ENCODE peak calls at places on chromosomes 12 and 14, in five cellular contexts. F is Peyer's patch, H is prostate gland, S is A549, G is K562. A is an unnamed sample. For H3K4me1, the result is how much of the 10 kb centered on the place peaks cover.

GRCh38 chr12:18747960-18748359 is 10.0 kb downstream of the CAPZA3 start:
- DNase-seq in F (no peak), H (no peak), S (no peak), G (no peak), A (no peak)

GRCh38 chr14:77007339-77007974 is 21.1 kb downstream of the IRF2BPL start:
- DNase-seq in F (no peak), H (peak), S (no peak), G (no peak), A (peak)

GRCh38 chr12:113577464-113578121 is 105.9 kb upstream of the LHX5 start:
- DNase-seq in F (no peak), H (no peak), S (no peak), G (no peak), A (no peak)

GRCh38 chr12:32947203-32947795 is 50.7 kb upstream of the PKP2 start:
- DNase-seq in F (no peak), H (no peak), S (peak), G (peak), A (no peak)

GRCh38 chr12:1217191-1217949 is 226.3 kb downstream of the ERC1 start:
- DNase-seq in F (no peak), H (peak), S (no peak), G (no peak), A (no peak)

GRCh38 chr12:55051197-55051920 is 31.6 kb downstream of the NEUROD4 start:
- DNase-seq in F (no peak), H (no peak), S (no peak), G (no peak), A (no peak)

GRCh38 chr14:90970167-90970600 is 90.3 kb downstream of the RPS6KA5 start:
- DNase-seq in F (no peak), H (no peak), S (no peak), G (peak), A (no peak)

GRCh38 chr12:88816201-88816600 is 235.9 kb upstream of the KITLG start:
- DNase-seq in F (no peak), H (no peak), S (no peak), G (no peak), A (no peak)

GRCh38 chr14:50013198-50013918 is 103.0 kb downstream of the VCPKMT start:
- DNase-seq in F (no peak), H (peak), S (no peak), G (no peak), A (no peak)

GRCh38 chr14:91415794-91416743 is 1.6 kb downstream of the CCDC88C start:
- DNase-seq in F (no peak), H (peak), S (no peak), G (peak), A (no peak)

GRCh38 chr12:124494751-124495129 is 72.7 kb downstream of the NCOR2 start:
- DNase-seq in F (no peak), H (no peak), S (no peak), G (no peak), A (no peak)

GRCh38 chr12:124497039-124497438 is 70.4 kb downstream of the NCOR2 start:
- DNase-seq in F (no peak), H (no peak), S (no peak), G (no peak), A (no peak)

GRCh38 chr12:124496584-124496983 is 70.8 kb downstream of the NCOR2 start:
- DNase-seq in F (no peak), H (no peak), S (peak), G (peak), A (no peak)

GRCh38 chr12:124493809-124494750 is 73.3 kb downstream of the NCOR2 start:
- DNase-seq in F (no peak), H (no peak), S (no peak), G (peak), A (no peak)

DNA sequence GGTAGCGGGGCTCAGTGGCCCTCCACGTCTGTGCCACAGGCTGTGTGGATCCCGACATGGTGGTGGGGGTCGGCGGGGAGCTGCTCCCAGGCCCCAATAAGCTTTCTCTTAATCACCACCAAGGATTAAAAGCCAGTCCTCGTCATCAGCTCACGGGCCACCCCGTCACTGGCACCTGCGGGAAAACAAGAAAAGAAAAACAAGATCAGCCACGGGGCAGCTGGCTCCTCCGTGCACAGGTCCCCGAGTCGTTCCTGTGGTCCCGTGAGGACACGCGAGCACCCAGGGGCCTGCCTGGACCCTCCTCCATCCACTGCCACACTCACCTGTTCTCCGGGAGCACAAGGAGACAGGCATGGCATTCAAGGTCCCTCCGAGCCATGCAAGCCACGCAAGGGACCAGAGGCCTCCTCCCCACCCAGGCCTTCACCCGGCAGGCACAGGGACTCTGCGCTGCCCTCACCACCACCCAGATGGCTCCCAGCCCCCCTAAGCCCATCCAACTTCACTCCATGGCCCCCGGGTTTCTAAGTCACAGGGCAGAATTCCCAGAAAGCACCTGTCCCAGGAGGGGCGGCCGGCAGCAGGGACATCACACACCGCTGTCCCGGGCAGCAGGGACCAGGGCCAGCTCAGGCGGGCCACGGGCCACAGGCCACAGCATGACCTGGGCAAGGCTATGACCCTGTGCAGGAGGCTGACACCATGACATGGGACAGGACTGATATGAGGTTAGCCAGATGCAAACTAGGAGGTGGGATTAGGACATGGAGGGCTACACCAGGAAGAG is 72.0 kb downstream of the NCOR2 start:
- DNase-seq in F (no peak), H (no peak), S (no peak), G (no peak), A (peak)
- H3K27ac ChIP-seq in F (no peak), H (no peak), S (no peak), G (no peak), A (no peak)

GRCh38 chr14:96384053-96384452 is 7.9 kb upstream of the AK7 start:
- DNase-seq in F (no peak), H (no peak), S (no peak), G (no peak), A (no peak)
- TF ChIP-seq POLR2A in F (no peak), H (no peak), S (no peak), G (no peak), A (no peak)

DNA sequence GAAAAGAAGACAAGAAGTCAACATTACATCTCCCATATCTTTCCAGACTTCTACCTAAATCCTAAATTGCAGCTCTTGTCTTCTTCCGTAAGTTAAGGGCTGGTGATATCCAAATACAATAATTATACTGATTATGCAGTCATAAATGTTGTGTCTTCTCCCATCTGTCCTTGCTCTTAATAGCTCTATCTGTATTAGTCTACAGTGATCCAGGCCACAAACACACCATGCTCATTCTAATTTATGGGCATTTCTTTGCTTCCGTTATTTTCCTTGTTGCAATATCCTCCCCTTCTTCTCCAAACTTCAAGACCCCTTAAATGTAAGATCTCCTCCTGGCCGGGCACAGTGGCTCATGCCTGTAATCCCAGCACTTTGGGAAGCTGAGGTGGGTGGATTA is 3.7 kb upstream of the MDP1 start:
- DNase-seq in F (no peak), H (no peak), S (no peak), G (no peak), A (no peak)
- H3K4me1 ChIP-seq in F (under half), H (under half), S (under half), G (under half), A (under half)

GRCh38 chr12:6280672-6281071 is 29.8 kb upstream of the PLEKHG6 start:
- DNase-seq in F (peak), H (no peak), S (no peak), G (no peak), A (no peak)
- H3K27ac ChIP-seq in F (peak), H (no peak), S (peak), G (no peak), A (peak)

GRCh38 chr14:93114713-93115068 is 1.0 kb downstream of the ITPK1 start:
- DNase-seq in F (peak), H (peak), S (no peak), G (no peak), A (peak)

GRCh38 chr14:93114068-93114710 is 1.5 kb downstream of the ITPK1 start:
- DNase-seq in F (peak), H (no peak), S (no peak), G (no peak), A (no peak)

GRCh38 chr14:93115920-93116675 is at the start of gene ITPK1:
- DNase-seq in F (peak), H (peak), S (peak), G (peak), A (peak)

GRCh38 chr14:93116676-93117200 is 1.0 kb upstream of the ITPK1 start:
- DNase-seq in F (no peak), H (no peak), S (no peak), G (no peak), A (no peak)

DNA sequence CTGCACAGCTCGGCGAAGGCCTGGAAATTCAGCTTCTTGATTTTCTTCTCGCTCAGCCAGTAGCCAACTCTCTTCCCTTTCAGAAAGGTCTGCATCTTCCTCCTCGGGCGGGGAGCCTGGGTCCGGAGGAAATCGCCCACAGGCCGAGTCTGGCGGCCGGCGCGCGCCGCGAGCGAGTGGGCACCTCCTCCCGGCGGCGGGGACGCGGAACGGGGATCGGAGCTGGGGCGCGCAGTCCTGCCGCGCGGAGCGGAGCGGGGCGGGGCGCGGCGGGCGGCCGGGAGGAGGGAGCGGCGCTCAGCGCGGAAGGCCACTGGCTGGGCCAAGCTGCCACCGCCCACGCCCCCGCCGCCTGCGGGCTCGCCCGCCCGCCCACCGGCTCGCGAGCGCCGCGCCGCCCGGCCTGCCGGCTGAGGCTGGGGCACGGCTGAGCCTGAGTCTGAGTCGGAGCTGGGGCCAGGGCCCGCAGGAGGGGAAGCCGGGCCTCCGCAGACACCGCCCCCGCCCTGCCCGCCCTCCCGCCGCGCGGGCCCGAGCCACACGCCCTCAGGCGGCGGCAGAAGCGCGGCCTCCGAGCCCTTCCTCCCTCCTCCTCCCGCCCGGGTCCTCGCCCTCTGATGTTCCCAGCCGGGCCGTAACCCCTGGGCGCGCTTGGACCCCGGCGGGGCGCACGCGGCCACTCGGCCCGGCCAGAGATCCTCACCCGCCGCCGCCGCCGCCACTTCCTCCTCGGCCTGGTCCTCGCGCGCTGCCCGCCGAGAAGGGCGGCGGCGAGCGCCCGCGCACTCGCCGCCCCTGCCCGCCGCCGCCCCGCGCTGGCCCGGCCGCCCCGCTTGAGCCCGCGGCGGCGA is 431 bp downstream of the ITPK1 start:
- DNase-seq in F (peak), H (peak), S (peak), G (peak), A (peak)
- TF ChIP-seq POLR2A in F (peak), H (peak), S (peak), G (no peak), A (peak)